ENCODE peak calls at places on chromosomes 16 and 17, in eight cellular contexts. I is NCI-H1436; S is uterus; C is kidney glomerular epithelial cell; O is renal cortical epithelial cell; N is activated CD4-positive, CD25-positive, alpha-beta regulatory T cell; T is NCI-H446; F is IMR-90. W is an unnamed sample.

GRCh38 chr17:80092959-80093358 is 8.4 kb upstream of the GAA start:
- DNase-seq in T (no peak), N (no peak), C (no peak), I (no peak), S (no peak), F (no peak), O (no peak), W (no peak)

GRCh38 chr16:35795361-35796029 is 2336.1 kb downstream of the TP53TG3F start:
- DNase-seq in S (no peak), N (no peak), F (no peak), C (no peak), I (peak; percentile 51), O (no peak), T (no peak), W (no peak)

GRCh38 chr17:62740066-62740465 is 68.0 kb downstream of the MARCHF10 start:
- DNase-seq in S (no peak), C (no peak), O (no peak), T (no peak), N (no peak), F (peak; percentile 42), I (no peak), W (no peak)

GRCh38 chr16:69118994-69119393 is 13.4 kb downstream of the CHTF8 start:
- DNase-seq in I (no peak), N (no peak), S (no peak), C (no peak), O (no peak), F (no peak), T (no peak), W (no peak)

GRCh38 chr16:74035816-74036215 is 260.8 kb upstream of the PSMD7 start:
- DNase-seq in I (no peak), N (no peak), C (no peak), S (no peak), T (no peak), F (peak; percentile 2), O (no peak), W (no peak)

GRCh38 chr17:65158622-65159021 is 21.5 kb downstream of the RGS9 start:
- DNase-seq in I (no peak), T (no peak), O (no peak), N (no peak), F (no peak), C (no peak), S (no peak), W (no peak)

GRCh38 chr16:23781176-23781575 is 26.4 kb downstream of the CHP2 start:
- DNase-seq in N (no peak), I (no peak), F (no peak), C (no peak), T (no peak), O (no peak), S (no peak), W (no peak)

GRCh38 chr16:74659041-74659440 is 7.6 kb downstream of the RFWD3 start:
- DNase-seq in O (no peak), T (no peak), S (no peak), C (no peak), I (no peak), N (no peak), F (no peak), W (no peak)

GRCh38 chr16:19179890-19180490 is 11.9 kb downstream of the SYT17 start:
- DNase-seq in I (peak; percentile 14), T (no peak), O (peak; percentile 19), S (no peak), C (peak; percentile 31), F (peak; percentile 33), N (no peak), W (peak; percentile 27)

GRCh38 chr16:84847554-84848415 is 28.0 kb downstream of the CRISPLD2 start:
- DNase-seq in I (no peak), C (peak; percentile 13), O (peak; percentile 32), F (no peak), N (no peak), T (no peak), S (no peak), W (no peak)